ENCODE peak calls at places on chromosomes 13 and 19, in four cellular contexts. O, U, H and V are unnamed samples. For H3K27me3 and H3K4me1, the result is how much of the 10 kb centered on the place peaks cover.

GRCh38 chr19:13092608-13093260 is 9.9 kb downstream of the LYL1 start:
- DNase-seq in O (peak), U (no peak), H (no peak), V (no peak)

GRCh38 chr19:13155472-13156284 is 5.5 kb downstream of the IER2 start:
- DNase-seq in O (peak), U (peak), H (peak), V (peak)

GRCh38 chr13:34357435-34358232 is 539.7 kb downstream of the RFC3 start:
- DNase-seq in O (peak), U (no peak), H (no peak), V (peak)

GRCh38 chr13:110829486-110829885 is 85.4 kb downstream of the ANKRD10 start:
- DNase-seq in O (no peak), U (no peak), H (no peak), V (no peak)

GRCh38 chr13:27476943-27477681 is 26.7 kb upstream of the MTIF3 start:
- DNase-seq in O (no peak), U (no peak), H (no peak), V (no peak)

GRCh38 chr19:33039108-33039599 is 25.5 kb downstream of the RHPN2 start:
- DNase-seq in O (no peak), U (no peak), H (no peak), V (no peak)

GRCh38 chr19:53112286-53112685 is 9.1 kb upstream of the ZNF160 start:
- DNase-seq in O (no peak), U (no peak), H (no peak), V (no peak)

GRCh38 chr19:14048439-14049153 is 13.3 kb downstream of the PALM3 start:
- DNase-seq in O (peak), U (no peak), H (peak), V (peak)

GRCh38 chr13:23969672-23970071 is 72.4 kb upstream of the C1QTNF9B start:
- DNase-seq in O (no peak), U (no peak), H (no peak), V (no peak)

GRCh38 chr13:91576590-91576989 is 178.2 kb downstream of the GPC5 start:
- DNase-seq in O (no peak), U (no peak), H (no peak), V (peak)

GRCh38 chr13:31200636-31200970 is 828 bp downstream of the B3GLCT start:
- DNase-seq in O (peak), U (no peak), H (no peak), V (peak)

GRCh38 chr19:20422616-20423205 is 142.9 kb downstream of the ZNF737 start:
- DNase-seq in O (no peak), U (no peak), H (no peak), V (no peak)

GRCh38 chr19:39996218-39996810 is 546 bp upstream of the ZNF546 start:
- DNase-seq in O (peak), U (no peak), H (no peak), V (peak)

DNA sequence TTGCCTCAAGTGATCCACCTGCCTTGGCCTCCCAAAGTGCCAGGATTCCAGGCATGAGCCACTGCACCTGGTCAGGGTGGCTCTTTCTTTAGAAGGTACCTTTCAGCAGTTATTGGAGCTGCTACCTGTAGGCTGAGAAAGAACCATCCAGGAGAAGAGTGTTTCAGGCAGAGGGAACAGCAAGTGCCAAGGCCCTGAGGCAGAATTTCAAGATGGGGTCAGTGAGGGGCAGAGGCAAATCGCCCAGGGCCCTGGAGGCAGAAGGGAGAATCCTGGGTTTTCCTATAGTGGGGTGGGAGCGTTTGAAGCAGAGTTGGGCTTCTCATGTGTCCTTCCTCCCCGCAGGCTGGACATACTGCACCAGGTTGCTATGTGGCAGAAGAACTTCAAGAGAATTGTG is 2.2 kb downstream of the MRPL4 start:
- DNase-seq in O (no peak), U (no peak), H (no peak), V (no peak)
- H3K27me3 ChIP-seq in O (under half), U (under half), H (under half), V (under half)

GRCh38 chr13:51262501-51263211 is 40.5 kb downstream of the FAM124A start:
- DNase-seq in O (no peak), U (no peak), H (no peak), V (peak)
- H3K4me1 ChIP-seq in O (under half), U (under half), H (under half), V (under half)

DNA sequence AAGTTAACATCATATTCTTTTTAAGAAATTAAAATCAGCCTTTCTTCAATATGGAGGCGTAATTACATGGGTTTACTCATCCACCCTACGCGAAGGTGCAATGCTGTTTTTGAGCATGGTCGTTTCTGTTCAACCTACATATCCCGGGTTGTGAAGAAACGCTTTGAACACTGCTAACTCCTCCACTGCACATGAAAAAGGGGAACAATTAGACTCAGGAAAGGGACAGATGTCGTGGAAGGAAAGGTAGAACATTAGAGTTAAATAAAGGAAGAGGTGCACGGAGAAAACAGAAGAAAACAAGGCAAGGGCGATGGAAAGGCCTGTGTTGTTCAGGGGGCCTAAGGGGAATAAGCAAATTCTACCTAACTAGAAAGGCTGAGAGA is 4.1 kb downstream of the ZIC5 start:
- DNase-seq in O (no peak), U (no peak), H (no peak), V (no peak)
- H3K27me3 ChIP-seq in O (under half), U (under half), H (half or more), V (under half)

DNA sequence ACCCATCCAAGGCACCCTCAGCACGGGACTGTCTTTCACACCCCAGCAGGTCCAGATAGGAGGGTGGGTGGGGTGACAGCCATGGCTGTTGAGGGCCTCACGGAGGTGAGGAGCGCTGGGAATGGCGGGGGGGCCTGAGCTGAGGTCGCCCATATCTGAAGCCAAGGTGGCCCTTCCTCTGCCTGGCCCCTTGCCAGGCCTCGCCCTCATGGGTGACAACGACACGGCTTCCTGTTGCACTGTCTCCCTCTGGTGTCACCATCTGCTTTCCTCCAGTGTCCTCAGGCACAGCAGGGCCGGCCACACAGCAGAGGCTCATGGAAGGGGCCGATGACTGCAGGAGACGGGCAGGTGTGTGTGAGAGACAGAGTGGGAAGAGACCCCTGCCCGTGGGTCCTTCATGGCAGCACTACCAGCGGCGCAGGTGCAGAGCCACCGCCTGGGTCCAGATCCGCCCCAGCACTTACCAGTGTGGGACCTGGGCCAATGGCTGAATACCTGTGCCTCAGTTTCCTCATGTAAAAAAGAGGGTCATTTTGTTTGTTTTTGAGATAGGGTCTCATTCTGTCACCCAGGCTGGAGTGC is 8.1 kb upstream of the NKPD1 start:
- DNase-seq in O (no peak), U (no peak), H (no peak), V (no peak)
- H3K4me1 ChIP-seq in O (under half), U (under half), H (under half), V (under half)

DNA sequence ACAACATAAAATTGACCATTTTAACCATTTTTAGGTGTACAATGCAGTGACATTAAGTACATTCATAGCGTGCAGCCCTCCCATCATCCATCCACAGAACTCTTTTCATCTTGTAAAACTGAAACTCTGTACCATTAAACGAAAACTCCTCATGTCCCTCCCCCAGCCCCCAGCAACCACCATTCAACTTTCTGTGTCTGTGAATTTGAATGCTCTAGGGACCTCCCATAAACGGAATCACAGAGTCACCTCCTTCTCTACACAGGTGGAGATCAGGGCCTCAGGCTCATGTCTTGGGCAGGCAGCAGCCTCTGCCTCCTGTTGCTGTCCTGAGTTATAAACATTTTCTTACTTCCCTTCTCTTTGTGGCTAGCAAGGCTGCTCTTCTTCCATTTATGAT is 7.3 kb upstream of the CCNE1 start:
- DNase-seq in O (no peak), U (no peak), H (no peak), V (no peak)
- H3K27me3 ChIP-seq in O (under half), U (under half), H (under half), V (under half)

GRCh38 chr19:49843265-49843664 is 7.7 kb upstream of the PTOV1 start:
- DNase-seq in O (no peak), U (no peak), H (no peak), V (no peak)

GRCh38 chr19:49847731-49848696 is 2.9 kb upstream of the PTOV1 start:
- DNase-seq in O (no peak), U (no peak), H (no peak), V (no peak)

GRCh38 chr19:49844138-49844740 is 6.7 kb upstream of the PTOV1 start:
- DNase-seq in O (no peak), U (no peak), H (no peak), V (no peak)

GRCh38 chr19:49846408-49846807 is 4.6 kb upstream of the PTOV1 start:
- DNase-seq in O (no peak), U (no peak), H (no peak), V (no peak)

DNA sequence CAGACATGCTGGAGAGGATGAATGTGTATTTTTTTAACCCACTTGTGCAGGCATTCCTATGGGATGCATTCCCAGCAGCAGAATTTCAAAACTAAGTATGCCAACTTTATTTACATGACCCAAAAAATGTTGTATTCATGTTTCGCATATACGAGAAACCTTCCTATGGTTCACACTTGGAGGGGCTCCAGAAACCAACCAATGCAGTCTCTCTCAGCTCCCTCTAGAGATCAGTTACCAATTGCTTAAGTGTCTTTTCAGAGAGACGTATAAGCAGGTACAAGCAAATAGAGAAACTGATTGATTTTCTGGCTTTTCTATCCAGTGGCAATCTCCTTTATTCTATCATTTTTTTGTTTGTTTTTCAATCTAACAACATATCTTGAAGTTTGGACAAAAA is 5.5 kb upstream of the PTOV1 start:
- DNase-seq in O (no peak), U (no peak), H (no peak), V (no peak)
- H3K4me1 ChIP-seq in O (under half), U (under half), H (under half), V (under half)

DNA sequence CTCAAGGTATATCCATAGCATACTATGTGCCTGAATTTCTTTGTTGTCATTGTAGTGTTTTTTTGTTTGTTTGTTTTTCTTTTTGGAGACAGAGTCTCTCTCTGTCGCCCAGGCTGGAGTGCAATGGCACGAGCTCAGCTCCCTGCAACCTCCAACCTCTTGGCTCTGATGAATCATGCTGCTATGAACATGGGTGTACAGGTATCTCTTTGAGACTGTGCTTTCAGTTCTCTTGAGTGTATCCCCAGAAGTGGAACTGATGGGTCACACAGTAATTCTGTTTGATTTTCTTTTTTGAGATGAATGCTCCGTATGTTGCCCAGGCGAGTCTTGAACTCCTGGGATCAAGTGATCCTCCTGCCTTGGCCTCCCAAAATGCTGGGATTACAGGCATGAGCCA is 13.7 kb upstream of the SLC25A42 start:
- DNase-seq in O (no peak), U (no peak), H (no peak), V (no peak)
- H3K27me3 ChIP-seq in O (under half), U (under half), H (under half), V (under half)